ENCODE peak calls at places on chromosome 3, in eight cellular contexts. T, R, F, C, G, B, A and O are unnamed samples.

GRCh38 chr3:171497546-171497945 is 37.3 kb upstream of the TNIK start:
- DNase-seq in T (no peak), R (no peak), F (no peak), C (no peak), G (no peak), B (no peak), A (no peak), O (no peak)

GRCh38 chr3:12708584-12709192 is 44.8 kb upstream of the RAF1 start:
- DNase-seq in T (no peak), R (no peak), F (no peak), C (peak; percentile 86), G (no peak), B (peak; percentile 96), A (no peak), O (no peak)

GRCh38 chr3:149971403-149972075 is 844 bp upstream of the PFN2 start:
- DNase-seq in T (no peak), R (peak; percentile 36), F (no peak), C (peak; percentile 71), G (no peak), B (no peak), A (no peak), O (peak; percentile 3)

GRCh38 chr3:102514241-102514640 is 79.4 kb downstream of the ZPLD1 start:
- DNase-seq in T (no peak), R (no peak), F (no peak), C (no peak), G (no peak), B (no peak), A (no peak), O (no peak)

GRCh38 chr3:130857336-130858026 is 36.4 kb upstream of the ATP2C1 start:
- DNase-seq in T (no peak), R (no peak), F (no peak), C (no peak), G (no peak), B (no peak), A (no peak), O (no peak)

GRCh38 chr3:126134219-126134975 is 46.0 kb downstream of the ALDH1L1 start:
- DNase-seq in T (no peak), R (peak; percentile 69), F (peak; percentile 21), C (peak; percentile 45), G (peak; percentile 4), B (peak; percentile 55), A (no peak), O (peak; percentile 35)

GRCh38 chr3:186380622-186381380 is 18.8 kb upstream of the DGKG start:
- DNase-seq in T (no peak), R (no peak), F (no peak), C (peak; percentile 64), G (no peak), B (no peak), A (no peak), O (no peak)

GRCh38 chr3:42300013-42300412 is 34.0 kb upstream of the CCK start:
- DNase-seq in T (no peak), R (no peak), F (peak; percentile 2), C (peak; percentile 51), G (no peak), B (peak; percentile 39), A (no peak), O (no peak)

GRCh38 chr3:89360155-89360554 is 252.7 kb downstream of the EPHA3 start:
- DNase-seq in T (no peak), R (no peak), F (no peak), C (peak; percentile 13), G (no peak), B (no peak), A (no peak), O (no peak)

GRCh38 chr3:45411081-45411480 is 22.7 kb downstream of the LARS2 start:
- DNase-seq in T (no peak), R (no peak), F (no peak), C (no peak), G (no peak), B (no peak), A (no peak), O (no peak)

GRCh38 chr3:80663426-80663825 is 895.6 kb upstream of the ROBO1 start:
- DNase-seq in T (no peak), R (no peak), F (no peak), C (no peak), G (no peak), B (no peak), A (no peak), O (no peak)

GRCh38 chr3:102006812-102007485 is 157.6 kb downstream of the NFKBIZ start:
- DNase-seq in T (no peak), R (no peak), F (no peak), C (peak; percentile 95), G (no peak), B (peak; percentile 92), A (no peak), O (no peak)

GRCh38 chr3:161560006-161560637 is 63.5 kb downstream of the OTOL1 start:
- DNase-seq in T (no peak), R (peak; percentile 29), F (no peak), C (peak; percentile 72), G (no peak), B (peak; percentile 51), A (no peak), O (no peak)

GRCh38 chr3:153275514-153275913 is 113.5 kb downstream of the RAP2B start:
- DNase-seq in T (no peak), R (no peak), F (no peak), C (no peak), G (no peak), B (no peak), A (no peak), O (no peak)

GRCh38 chr3:193620650-193621049 is 27.6 kb downstream of the OPA1 start:
- DNase-seq in T (no peak), R (no peak), F (no peak), C (peak; percentile 54), G (no peak), B (peak; percentile 25), A (no peak), O (no peak)

GRCh38 chr3:25820372-25820771 is 30.5 kb downstream of the OXSM start:
- DNase-seq in T (no peak), R (no peak), F (no peak), C (peak; percentile 98), G (no peak), B (peak; percentile 97), A (no peak), O (no peak)

GRCh38 chr3:5798809-5799208 is 611.3 kb downstream of the EDEM1 start:
- DNase-seq in T (no peak), R (no peak), F (no peak), C (no peak), G (no peak), B (no peak), A (no peak), O (no peak)

GRCh38 chr3:185276415-185276814 is 22.6 kb upstream of the EHHADH start:
- DNase-seq in T (no peak), R (no peak), F (no peak), C (no peak), G (no peak), B (no peak), A (no peak), O (no peak)

GRCh38 chr3:43268636-43269035 is 17.7 kb upstream of the SNRK start:
- DNase-seq in T (no peak), R (no peak), F (no peak), C (no peak), G (no peak), B (no peak), A (no peak), O (no peak)

GRCh38 chr3:94226058-94226457 is 163.2 kb downstream of the NSUN3 start:
- DNase-seq in T (no peak), R (no peak), F (no peak), C (peak; percentile 67), G (no peak), B (peak; percentile 84), A (no peak), O (no peak)

GRCh38 chr3:170467560-170467959 is 48.9 kb downstream of the CLDN11 start:
- DNase-seq in T (no peak), R (no peak), F (no peak), C (no peak), G (no peak), B (no peak), A (no peak), O (no peak)

GRCh38 chr3:56783644-56784451 is 17.9 kb downstream of the ARHGEF3 start:
- DNase-seq in T (peak; percentile 28), R (no peak), F (peak; percentile 58), C (peak; percentile 90), G (peak; percentile 31), B (peak; percentile 27), A (peak; percentile 61), O (no peak)

GRCh38 chr3:43733459-43734384 is 43.0 kb downstream of the ABHD5 start:
- DNase-seq in T (no peak), R (no peak), F (no peak), C (peak; percentile 63), G (no peak), B (peak; percentile 76), A (no peak), O (no peak)

GRCh38 chr3:40237892-40238571 is 71.5 kb upstream of the EIF1B start:
- DNase-seq in T (no peak), R (no peak), F (no peak), C (peak; percentile 30), G (no peak), B (peak; percentile 14), A (no peak), O (no peak)

GRCh38 chr3:126476166-126476975 is 680 bp upstream of the ZXDC start:
- DNase-seq in T (no peak), R (no peak), F (no peak), C (peak; percentile 27), G (peak; percentile 80), B (no peak), A (no peak), O (no peak)

GRCh38 chr3:144018776-144019175 is 47.2 kb downstream of the DIPK2A start:
- DNase-seq in T (no peak), R (no peak), F (no peak), C (peak; percentile 77), G (no peak), B (peak; percentile 89), A (no peak), O (no peak)

GRCh38 chr3:66822059-66823009 is 175.8 kb upstream of the KBTBD8 start:
- DNase-seq in T (peak; percentile 31), R (peak; percentile 9), F (peak; percentile 55), C (peak; percentile 60), G (peak; percentile 34), B (peak; percentile 61), A (peak; percentile 3), O (no peak)